ENCODE peak calls at places on chromosomes 7 and 10, in five cellular contexts. A is HepG2; H is choroid plexus epithelial cell; P is Kasumi-1; L is activated T-cell treated with anti-CD3 and anti-CD28 coated beads, Interleukin-2, amount 50 U/mL, for 1 hour. E is an unnamed sample.

GRCh38 chr7:109336531-109336930 is 766.9 kb downstream of the DNAJB9 start:
- DNase-seq in P (no peak), A (no peak), L (no peak), H (no peak), E (no peak)

GRCh38 chr7:106820321-106821217 is 44.5 kb upstream of the PIK3CG start:
- DNase-seq in P (no peak), A (no peak), H (no peak), L (no peak), E (no peak)

GRCh38 chr10:59266321-59266720 is 89.9 kb downstream of the PHYHIPL start:
- DNase-seq in A (no peak), L (no peak), P (peak), H (no peak), E (no peak)

GRCh38 chr10:6912929-6913328 is 332.9 kb upstream of the PRKCQ start:
- DNase-seq in P (no peak), A (no peak), L (no peak), H (no peak), E (no peak)

GRCh38 chr7:84700563-84701370 is 486.1 kb downstream of the SEMA3D start:
- DNase-seq in L (no peak), P (no peak), A (no peak), H (peak), E (no peak)

GRCh38 chr10:79293841-79294705 is 53.2 kb upstream of the PPIF start:
- DNase-seq in P (peak), H (peak), L (no peak), A (no peak), E (no peak)

GRCh38 chr7:105734233-105734632 is 142.2 kb downstream of the ATXN7L1 start:
- DNase-seq in H (no peak), L (no peak), P (no peak), A (peak), E (no peak)

GRCh38 chr10:122374859-122375721 is 582 bp downstream of the PLEKHA1 start:
- DNase-seq in H (peak), L (peak), P (no peak), A (peak), E (peak)

GRCh38 chr7:151520419-151521229 is 929 bp upstream of the RHEB start:
- DNase-seq in P (no peak), A (no peak), H (no peak), L (peak), E (peak)

GRCh38 chr10:106571216-106571954 is 593.1 kb downstream of the SORCS1 start:
- DNase-seq in P (peak), L (no peak), A (no peak), H (peak), E (no peak)

GRCh38 chr10:131961777-131962450 is 19.8 kb downstream of the BNIP3 start:
- DNase-seq in H (no peak), A (no peak), L (peak), P (no peak), E (no peak)

GRCh38 chr7:101164071-101164840 is 1.1 kb downstream of the VGF start:
- DNase-seq in P (no peak), H (peak), A (no peak), L (peak), E (no peak)

GRCh38 chr7:71633571-71634008 is 501.6 kb downstream of the GALNT17 start:
- DNase-seq in A (peak), H (peak), L (no peak), P (no peak), E (no peak)

GRCh38 chr7:276230-276835 is 13.6 kb upstream of the FOXL3 start:
- DNase-seq in L (no peak), A (no peak), H (no peak), P (no peak), E (no peak)

GRCh38 chr10:48981310-48981907 is 41.8 kb upstream of the LRRC18 start:
- DNase-seq in L (peak), P (no peak), H (peak), A (peak), E (no peak)

GRCh38 chr7:87146740-87147386 is 5.4 kb upstream of the DMTF1 start:
- DNase-seq in A (no peak), P (no peak), L (no peak), H (no peak), E (no peak)

GRCh38 chr7:119665791-119666190 is 607.2 kb upstream of the KCND2 start:
- DNase-seq in P (no peak), H (peak), A (no peak), L (no peak), E (no peak)

E was measured in effector memory CD4-positive, alpha-beta T cell.